ENCODE peak calls at places on chromosomes 12 and 14, in five cellular contexts. One of them, this sample, is unnamed.

GRCh38 chr12:106900554-106900953 is 55.2 kb upstream of the TMEM263 start:
- DNase-seq in endothelial cell: no peak
- DNase-seq in LoVo: no peak
- DNase-seq in NCI-H1436 treated with DMSO at 0.1 percent for 48 hours: no peak
- DNase-seq in GM04504: no peak
- DNase-seq in this sample: no peak

GRCh38 chr12:95997911-95998510 is 1.9 kb upstream of the HAL start:
- DNase-seq in endothelial cell: no peak
- DNase-seq in LoVo: no peak
- DNase-seq in NCI-H1436 treated with DMSO at 0.1 percent for 48 hours: no peak
- DNase-seq in GM04504: no peak
- DNase-seq in this sample: no peak

GRCh38 chr14:24145700-24146621 is at the start of gene PSME2:
- DNase-seq in endothelial cell: no peak
- DNase-seq in LoVo: no peak
- DNase-seq in NCI-H1436 treated with DMSO at 0.1 percent for 48 hours: no peak
- DNase-seq in GM04504: no peak
- DNase-seq in this sample: peak; percentile 45

GRCh38 chr14:79436325-79436724 is 775.0 kb downstream of the DIO2 start:
- DNase-seq in endothelial cell: no peak
- DNase-seq in LoVo: no peak
- DNase-seq in NCI-H1436 treated with DMSO at 0.1 percent for 48 hours: no peak
- DNase-seq in GM04504: no peak
- DNase-seq in this sample: no peak

GRCh38 chr12:122870867-122871664 is 24.9 kb downstream of the VPS37B start:
- DNase-seq in endothelial cell: no peak
- DNase-seq in LoVo: no peak
- DNase-seq in NCI-H1436 treated with DMSO at 0.1 percent for 48 hours: no peak
- DNase-seq in GM04504: no peak
- DNase-seq in this sample: peak; percentile 35

GRCh38 chr14:91315844-91316267 is 71.4 kb upstream of the GPR68 start:
- DNase-seq in endothelial cell: no peak
- DNase-seq in LoVo: no peak
- DNase-seq in NCI-H1436 treated with DMSO at 0.1 percent for 48 hours: no peak
- DNase-seq in GM04504: no peak
- DNase-seq in this sample: peak; percentile 85

GRCh38 chr14:38948171-38948570 is 154.9 kb downstream of the SEC23A start:
- DNase-seq in endothelial cell: no peak
- DNase-seq in LoVo: no peak
- DNase-seq in NCI-H1436 treated with DMSO at 0.1 percent for 48 hours: no peak
- DNase-seq in GM04504: no peak
- DNase-seq in this sample: no peak

GRCh38 chr14:103279129-103280025 is 54.7 kb upstream of the EIF5 start:
- DNase-seq in endothelial cell: no peak
- DNase-seq in LoVo: no peak
- DNase-seq in NCI-H1436 treated with DMSO at 0.1 percent for 48 hours: no peak
- DNase-seq in GM04504: no peak
- DNase-seq in this sample: no peak

GRCh38 chr12:3010214-3010930 is 51.2 kb downstream of the TEAD4 start:
- DNase-seq in endothelial cell: no peak
- DNase-seq in LoVo: no peak
- DNase-seq in NCI-H1436 treated with DMSO at 0.1 percent for 48 hours: no peak
- DNase-seq in GM04504: no peak
- DNase-seq in this sample: no peak

GRCh38 chr14:36270191-36270590 is 50.2 kb downstream of the MBIP start:
- DNase-seq in endothelial cell: no peak
- DNase-seq in LoVo: no peak
- DNase-seq in NCI-H1436 treated with DMSO at 0.1 percent for 48 hours: no peak
- DNase-seq in GM04504: no peak
- DNase-seq in this sample: no peak

GRCh38 chr14:52853522-52853854 is 62.1 kb upstream of the GNPNAT1 start:
- DNase-seq in endothelial cell: no peak
- DNase-seq in LoVo: no peak
- DNase-seq in NCI-H1436 treated with DMSO at 0.1 percent for 48 hours: no peak
- DNase-seq in GM04504: no peak
- DNase-seq in this sample: no peak

GRCh38 chr14:66104486-66104885 is 381.7 kb upstream of the CCDC196 start:
- DNase-seq in endothelial cell: no peak
- DNase-seq in LoVo: no peak
- DNase-seq in NCI-H1436 treated with DMSO at 0.1 percent for 48 hours: no peak
- DNase-seq in GM04504: no peak
- DNase-seq in this sample: no peak

GRCh38 chr12:74539765-74540526 is 2.3 kb downstream of the ATXN7L3B start:
- DNase-seq in endothelial cell: no peak
- DNase-seq in LoVo: no peak
- DNase-seq in NCI-H1436 treated with DMSO at 0.1 percent for 48 hours: no peak
- DNase-seq in GM04504: no peak
- DNase-seq in this sample: peak; percentile 8

GRCh38 chr14:59474172-59474571 is 9.0 kb upstream of the GPR135 start:
- DNase-seq in endothelial cell: no peak
- DNase-seq in LoVo: no peak
- DNase-seq in NCI-H1436 treated with DMSO at 0.1 percent for 48 hours: no peak
- DNase-seq in GM04504: no peak
- DNase-seq in this sample: no peak

GRCh38 chr14:54647378-54647777 is 80.5 kb downstream of the SAMD4A start:
- DNase-seq in endothelial cell: no peak
- DNase-seq in LoVo: no peak
- DNase-seq in NCI-H1436 treated with DMSO at 0.1 percent for 48 hours: no peak
- DNase-seq in GM04504: no peak
- DNase-seq in this sample: no peak

This sample was measured in NAMALWA.